ENCODE peak calls at places on chromosomes 2 and 18, in four cellular contexts. One of them, this sample, is unnamed.

GRCh38 chr2:236967499-236967783 is 118.2 kb upstream of the COPS8 start:
- DNase-seq in sciatic nerve: no peak
- DNase-seq in HCT116: no peak
- DNase-seq in NCI-H524: no peak
- DNase-seq in this sample: no peak

GRCh38 chr2:58032016-58032750 is 14.4 kb upstream of the VRK2 start:
- DNase-seq in sciatic nerve: no peak
- DNase-seq in HCT116: no peak
- DNase-seq in NCI-H524: no peak
- DNase-seq in this sample: no peak

GRCh38 chr2:99297990-99298389 is 3.0 kb downstream of the LYG1 start:
- DNase-seq in sciatic nerve: no peak
- DNase-seq in HCT116: no peak
- DNase-seq in NCI-H524: no peak
- DNase-seq in this sample: no peak

GRCh38 chr2:33765122-33765521 is 166.0 kb upstream of the FAM98A start:
- DNase-seq in sciatic nerve: no peak
- DNase-seq in HCT116: no peak
- DNase-seq in NCI-H524: peak
- DNase-seq in this sample: no peak

GRCh38 chr2:225501022-225501421 is 101.5 kb downstream of the NYAP2 start:
- DNase-seq in sciatic nerve: no peak
- DNase-seq in HCT116: no peak
- DNase-seq in NCI-H524: no peak
- DNase-seq in this sample: no peak

GRCh38 chr2:229257980-229258379 is 13.1 kb downstream of the PID1 start:
- DNase-seq in sciatic nerve: peak
- DNase-seq in HCT116: no peak
- DNase-seq in NCI-H524: no peak
- DNase-seq in this sample: no peak

GRCh38 chr2:48944961-48945360 is 189.4 kb upstream of the LHCGR start:
- DNase-seq in sciatic nerve: no peak
- DNase-seq in HCT116: no peak
- DNase-seq in NCI-H524: no peak
- DNase-seq in this sample: no peak

GRCh38 chr2:182015334-182016109 is 29.9 kb downstream of the PPP1R1C start:
- DNase-seq in sciatic nerve: no peak
- DNase-seq in HCT116: no peak
- DNase-seq in NCI-H524: no peak
- DNase-seq in this sample: no peak

GRCh38 chr2:148658807-148659722 is 14.5 kb downstream of the EPC2 start:
- DNase-seq in sciatic nerve: no peak
- DNase-seq in HCT116: no peak
- DNase-seq in NCI-H524: no peak
- DNase-seq in this sample: no peak

GRCh38 chr2:206127656-206128055 is 31.6 kb downstream of the NDUFS1 start:
- DNase-seq in sciatic nerve: no peak
- DNase-seq in HCT116: no peak
- DNase-seq in NCI-H524: peak
- DNase-seq in this sample: peak

GRCh38 chr2:131044078-131044756 is 49.0 kb downstream of the FAM168B start:
- DNase-seq in sciatic nerve: no peak
- DNase-seq in HCT116: no peak
- DNase-seq in NCI-H524: no peak
- DNase-seq in this sample: no peak

GRCh38 chr18:80041424-80041823 is 7.2 kb downstream of the RBFA start:
- DNase-seq in sciatic nerve: no peak
- DNase-seq in HCT116: no peak
- DNase-seq in NCI-H524: no peak
- DNase-seq in this sample: no peak

GRCh38 chr18:56787392-56787791 is 136.2 kb downstream of the WDR7 start:
- DNase-seq in sciatic nerve: no peak
- DNase-seq in HCT116: no peak
- DNase-seq in NCI-H524: no peak
- DNase-seq in this sample: no peak

GRCh38 chr2:162732946-162733698 is 105.4 kb downstream of the KCNH7 start:
- DNase-seq in sciatic nerve: no peak
- DNase-seq in HCT116: no peak
- DNase-seq in NCI-H524: no peak
- DNase-seq in this sample: no peak

GRCh38 chr2:233794128-233794658 is 16.1 kb downstream of the MROH2A start:
- DNase-seq in sciatic nerve: no peak
- DNase-seq in HCT116: no peak
- DNase-seq in NCI-H524: no peak
- DNase-seq in this sample: no peak

GRCh38 chr18:54181856-54182612 is 42.4 kb downstream of the MBD2 start:
- DNase-seq in sciatic nerve: no peak
- DNase-seq in HCT116: no peak
- DNase-seq in NCI-H524: no peak
- DNase-seq in this sample: no peak

GRCh38 chr2:196167666-196168065 is 3.7 kb downstream of the STK17B start:
- DNase-seq in sciatic nerve: no peak
- DNase-seq in HCT116: no peak
- DNase-seq in NCI-H524: no peak
- DNase-seq in this sample: no peak

GRCh38 chr2:30584116-30584515 is 137.1 kb downstream of the LCLAT1 start:
- DNase-seq in sciatic nerve: no peak
- DNase-seq in HCT116: no peak
- DNase-seq in NCI-H524: no peak
- DNase-seq in this sample: no peak

GRCh38 chr2:32008811-32009478 is 1.9 kb downstream of the MEMO1 start:
- DNase-seq in sciatic nerve: no peak
- DNase-seq in HCT116: no peak
- DNase-seq in NCI-H524: peak
- DNase-seq in this sample: no peak

GRCh38 chr2:218271487-218271797 is 1.1 kb downstream of the PNKD start:
- DNase-seq in sciatic nerve: no peak
- DNase-seq in HCT116: no peak
- DNase-seq in NCI-H524: no peak
- DNase-seq in this sample: no peak

GRCh38 chr2:31302940-31303563 is 69.1 kb downstream of the EHD3 start:
- DNase-seq in sciatic nerve: no peak
- DNase-seq in HCT116: no peak
- DNase-seq in NCI-H524: no peak
- DNase-seq in this sample: no peak

GRCh38 chr18:63895190-63895589 is 7.7 kb downstream of the SERPINB2 start:
- DNase-seq in sciatic nerve: no peak
- DNase-seq in HCT116: no peak
- DNase-seq in NCI-H524: no peak
- DNase-seq in this sample: no peak

GRCh38 chr2:240303896-240304745 is 131.3 kb upstream of the GPC1 start:
- DNase-seq in sciatic nerve: no peak
- DNase-seq in HCT116: no peak
- DNase-seq in NCI-H524: no peak
- DNase-seq in this sample: no peak

GRCh38 chr2:158702740-158703139 is 92.4 kb upstream of the DAPL1 start:
- DNase-seq in sciatic nerve: no peak
- DNase-seq in HCT116: no peak
- DNase-seq in NCI-H524: no peak
- DNase-seq in this sample: no peak

GRCh38 chr2:236499691-236500573 is 69.7 kb upstream of the ACKR3 start:
- DNase-seq in sciatic nerve: no peak
- DNase-seq in HCT116: no peak
- DNase-seq in NCI-H524: no peak
- DNase-seq in this sample: no peak

GRCh38 chr2:63047534-63048281 is 2.9 kb upstream of the OTX1 start:
- DNase-seq in sciatic nerve: peak
- DNase-seq in HCT116: no peak
- DNase-seq in NCI-H524: peak
- DNase-seq in this sample: peak

GRCh38 chr2:64201086-64201627 is 56.9 kb upstream of the PELI1 start:
- DNase-seq in sciatic nerve: no peak
- DNase-seq in HCT116: no peak
- DNase-seq in NCI-H524: no peak
- DNase-seq in this sample: no peak

GRCh38 chr18:22167471-22168151 is 1.8 kb upstream of the GATA6 start:
- DNase-seq in sciatic nerve: no peak
- DNase-seq in HCT116: no peak
- DNase-seq in NCI-H524: peak
- DNase-seq in this sample: no peak